ENCODE peak calls at places on chromosomes 1 and 21, in five cellular contexts. S is NCI-H1417, U is HT1080, T is RCC 7860, R is iris pigment epithelial cell. H is an unnamed sample.

GRCh38 chr1:22860883-22861385 is 111.7 kb downstream of the LACTBL1 start:
- DNase-seq in S (no peak), U (no peak), T (no peak), R (peak), H (no peak)

GRCh38 chr1:36639461-36639860 is 156.7 kb upstream of the CSF3R start:
- DNase-seq in S (no peak), U (no peak), T (no peak), R (no peak), H (no peak)

GRCh38 chr1:94999456-95000131 is 72.7 kb upstream of the CNN3 start:
- DNase-seq in S (no peak), U (no peak), T (no peak), R (no peak), H (no peak)

GRCh38 chr1:223001653-223002634 is 141.1 kb downstream of the TLR5 start:
- DNase-seq in S (no peak), U (no peak), T (no peak), R (peak), H (no peak)

GRCh38 chr1:206909167-206909882 is 12.1 kb downstream of the IL24 start:
- DNase-seq in S (peak), U (no peak), T (no peak), R (no peak), H (peak)

GRCh38 chr21:42406201-42406601 is 2.5 kb downstream of the UBASH3A start:
- DNase-seq in S (no peak), U (no peak), T (no peak), R (no peak), H (no peak)

GRCh38 chr1:73980324-73981040 is 217.5 kb downstream of the LRRIQ3 start:
- DNase-seq in S (no peak), U (peak), T (peak), R (no peak), H (no peak)

GRCh38 chr1:119147626-119148180 is 7.2 kb upstream of the WARS2 start:
- DNase-seq in S (no peak), U (no peak), T (no peak), R (peak), H (no peak)

GRCh38 chr1:206685749-206686485 is 1.2 kb downstream of the MAPKAPK2 start:
- DNase-seq in S (peak), U (peak), T (peak), R (peak), H (peak)

GRCh38 chr1:109942434-109942833 is 31.8 kb downstream of the CSF1 start:
- DNase-seq in S (no peak), U (no peak), T (no peak), R (no peak), H (no peak)

GRCh38 chr1:241825581-241825980 is 22.4 kb upstream of the EXO1 start:
- DNase-seq in S (no peak), U (no peak), T (no peak), R (peak), H (peak)

GRCh38 chr1:219466766-219467165 is 146.1 kb downstream of the ZC3H11B start:
- DNase-seq in S (no peak), U (no peak), T (no peak), R (no peak), H (no peak)

GRCh38 chr1:194857413-194857812 is 1671.0 kb upstream of the B3GALT2 start:
- DNase-seq in S (no peak), U (no peak), T (no peak), R (no peak), H (no peak)

GRCh38 chr1:1351511-1352427 is 2.6 kb upstream of the DVL1 start:
- DNase-seq in S (no peak), U (no peak), T (no peak), R (no peak), H (no peak)

GRCh38 chr21:31952828-31953227 is 80.0 kb downstream of the HUNK start:
- DNase-seq in S (no peak), U (no peak), T (no peak), R (no peak), H (no peak)

GRCh38 chr21:27566521-27566920 is 599.6 kb upstream of the ADAMTS5 start:
- DNase-seq in S (no peak), U (no peak), T (no peak), R (no peak), H (no peak)

GRCh38 chr21:44943686-44944550 is 4.1 kb downstream of the SLX9 start:
- DNase-seq in S (no peak), U (no peak), T (no peak), R (no peak), H (no peak)

GRCh38 chr1:16721871-16722641 is 18.3 kb upstream of the RNU1-4 start:
- DNase-seq in S (no peak), U (peak), T (peak), R (no peak), H (peak)